ENCODE peak calls at places on chromosome 18, in six cellular contexts. B is astrocyte of the spinal cord, L is AG04450, F is foreskin fibroblast, U is fibroblast of lung, V is GM23338. Z is an unnamed sample.

GRCh38 chr18:10892801-10893595 is 256.4 kb downstream of the PIEZO2 start:
- DNase-seq in B (no peak), L (no peak), V (no peak), U (peak; percentile 20), F (peak; percentile 15), Z (peak; percentile 19)

GRCh38 chr18:68121826-68122225 is 593.1 kb downstream of the TMX3 start:
- DNase-seq in F (peak; percentile 77), U (peak; percentile 41), B (no peak), V (no peak), L (no peak), Z (peak; percentile 46)

GRCh38 chr18:49332679-49333078 is 127.8 kb downstream of the DYM start:
- DNase-seq in F (no peak), U (no peak), B (no peak), L (no peak), V (no peak), Z (no peak)

GRCh38 chr18:62437520-62438329 is 85.1 kb upstream of the ZCCHC2 start:
- DNase-seq in L (no peak), B (no peak), U (no peak), V (no peak), F (peak; percentile 42), Z (peak; percentile 56)

GRCh38 chr18:32093106-32093511 is 1.4 kb downstream of the RNF138 start:
- DNase-seq in B (peak; percentile 67), L (peak; percentile 11), F (peak; percentile 74), U (peak; percentile 67), V (peak; percentile 76), Z (peak; percentile 56)

GRCh38 chr18:2968559-2968958 is 44.4 kb downstream of the LPIN2 start:
- DNase-seq in U (no peak), L (no peak), V (no peak), B (no peak), F (no peak), Z (no peak)

GRCh38 chr18:74115046-74115445 is 32.6 kb downstream of the FBXO15 start:
- DNase-seq in L (peak; percentile 45), U (no peak), F (peak; percentile 71), B (peak; percentile 67), V (no peak), Z (peak; percentile 77)

GRCh38 chr18:56637897-56638231 is 528 bp downstream of the TXNL1 start:
- DNase-seq in V (peak; percentile 49), U (peak; percentile 4), B (no peak), L (no peak), F (no peak), Z (no peak)

GRCh38 chr18:36693931-36694661 is 134.7 kb downstream of the TPGS2 start:
- DNase-seq in B (peak; percentile 33), U (no peak), F (peak; percentile 78), V (no peak), L (peak; percentile 44), Z (peak; percentile 64)

GRCh38 chr18:76824136-76824676 is 1.8 kb downstream of the ZNF236 start:
- DNase-seq in L (no peak), U (no peak), B (no peak), V (no peak), F (no peak), Z (no peak)

GRCh38 chr18:76205906-76206305 is 289.1 kb downstream of the ZNF516 start:
- DNase-seq in F (no peak), B (no peak), V (no peak), U (no peak), L (no peak), Z (no peak)

GRCh38 chr18:57837917-57838548 is 34.9 kb upstream of the ATP8B1 start:
- DNase-seq in B (peak; percentile 8), F (no peak), V (no peak), L (no peak), U (no peak), Z (no peak)

GRCh38 chr18:32775628-32776027 is 2.8 kb upstream of the KLHL14 start:
- DNase-seq in L (no peak), V (no peak), F (no peak), U (no peak), B (no peak), Z (no peak)

GRCh38 chr18:2932247-2933181 is 80.4 kb downstream of the LPIN2 start:
- DNase-seq in F (peak; percentile 82), L (peak; percentile 21), B (peak; percentile 72), U (peak; percentile 81), V (peak; percentile 84), Z (peak; percentile 77)

GRCh38 chr18:62741118-62741566 is 25.8 kb downstream of the PHLPP1 start:
- DNase-seq in F (peak; percentile 28), L (no peak), U (no peak), V (peak; percentile 66), B (peak; percentile 77), Z (peak; percentile 74)

GRCh38 chr18:68735498-68736343 is 20.8 kb upstream of the TMX3 start:
- DNase-seq in B (peak; percentile 67), F (peak; percentile 72), U (peak; percentile 79), L (peak; percentile 32), V (peak; percentile 68), Z (peak; percentile 76)

GRCh38 chr18:64037812-64038414 is 68.0 kb downstream of the SERPINB8 start:
- DNase-seq in U (peak; percentile 31), L (no peak), F (peak; percentile 36), B (peak; percentile 49), V (peak; percentile 82), Z (peak; percentile 23)

GRCh38 chr18:64027931-64028695 is 58.2 kb downstream of the SERPINB8 start:
- DNase-seq in L (no peak), V (no peak), F (no peak), B (no peak), U (no peak), Z (no peak)

GRCh38 chr18:64026350-64026749 is 56.5 kb downstream of the SERPINB8 start:
- DNase-seq in V (no peak), F (no peak), B (no peak), L (no peak), U (no peak), Z (no peak)

DNA sequence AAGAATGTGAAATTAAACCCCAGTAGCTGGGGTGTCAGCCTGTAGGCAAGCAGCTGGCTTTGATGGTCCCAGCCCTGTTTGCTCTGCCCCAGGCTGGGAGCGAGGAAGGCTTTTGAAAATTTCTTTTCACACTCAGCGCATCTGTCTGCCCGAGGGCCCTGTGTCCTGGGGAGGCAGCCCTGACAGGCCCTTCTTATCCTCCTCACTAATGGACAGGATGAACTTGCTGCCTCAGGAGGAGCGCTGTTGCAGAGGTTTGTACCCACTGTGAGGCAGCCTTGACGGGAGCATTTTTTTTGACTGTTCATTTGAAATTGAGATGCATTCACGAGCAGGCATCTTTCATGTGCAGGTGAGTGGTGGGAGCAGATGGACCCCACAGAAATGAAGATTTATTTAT is 62.4 kb downstream of the SERPINB8 start:
- DNase-seq in V (no peak), F (no peak), L (no peak), U (no peak), B (no peak), Z (no peak)
- TF ChIP-seq CTCF in V (no peak), F (no peak), L (no peak), U (no peak), B (no peak), Z (no peak)

GRCh38 chr18:46097853-46098615 is at the start of gene ATP5F1A:
- DNase-seq in B (peak; percentile 87), U (peak; percentile 84), L (peak; percentile 36), F (peak; percentile 89), V (peak; percentile 90), Z (peak; percentile 77)
- TF ChIP-seq CTCF in B (no peak), U (no peak), L (no peak), F (no peak), V (no peak), Z (no peak)

GRCh38 chr18:59272971-59273935 is at the start of gene RAX:
- DNase-seq in V (peak; percentile 95), L (no peak), U (no peak), F (peak; percentile 46), B (no peak), Z (peak; percentile 11)
- TF ChIP-seq CTCF in V (peak; percentile 56), L (no peak), U (no peak), F (no peak), B (peak; percentile 19), Z (peak; percentile 5)

DNA sequence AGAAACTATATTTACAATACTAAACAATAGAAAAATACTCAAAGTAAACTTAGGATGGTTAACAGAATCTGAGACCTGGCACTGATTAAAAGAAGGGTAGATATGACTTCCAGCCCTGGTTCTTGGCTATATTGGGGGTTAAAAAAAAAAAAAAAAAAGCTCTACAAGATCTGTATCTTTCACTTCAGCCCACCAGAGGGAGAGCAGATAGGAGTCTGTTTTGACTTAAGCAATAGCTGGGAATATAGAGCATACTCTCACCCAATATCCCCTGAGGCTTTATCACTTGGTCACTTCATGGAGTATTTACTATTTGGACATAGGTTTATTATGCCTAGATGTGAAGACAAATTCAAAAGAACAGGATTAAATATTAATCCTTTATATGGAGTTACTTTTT is 598.9 kb upstream of the LINC00305 start:
- DNase-seq in U (no peak), B (no peak), V (peak; percentile 57), L (no peak), F (no peak), Z (no peak)
- TF ChIP-seq CTCF in U (no peak), B (no peak), V (no peak), L (no peak), F (no peak), Z (no peak)

GRCh38 chr18:66722671-66723070 is 118.8 kb upstream of the CDH19 start:
- DNase-seq in V (no peak), F (no peak), U (no peak), B (no peak), L (no peak), Z (no peak)
- TF ChIP-seq CTCF in V (no peak), F (no peak), U (no peak), B (no peak), L (no peak), Z (no peak)

GRCh38 chr18:51447351-51447896 is 249.9 kb upstream of the MEX3C start:
- DNase-seq in F (no peak), V (peak; percentile 24), B (no peak), L (no peak), U (no peak), Z (no peak)

GRCh38 chr18:51448949-51449348 is 251.5 kb upstream of the MEX3C start:
- DNase-seq in V (no peak), L (no peak), B (no peak), F (no peak), U (no peak), Z (no peak)

GRCh38 chr18:51447943-51448342 is 250.5 kb upstream of the MEX3C start:
- DNase-seq in L (no peak), V (no peak), U (no peak), F (no peak), B (no peak), Z (no peak)

GRCh38 chr18:51446571-51447210 is 249.2 kb upstream of the MEX3C start:
- DNase-seq in F (no peak), L (no peak), B (no peak), V (no peak), U (no peak), Z (no peak)
- TF ChIP-seq CTCF in F (no peak), L (no peak), B (no peak), V (no peak), U (no peak), Z (no peak)

GRCh38 chr18:9188359-9189231 is 52.0 kb downstream of the ANKRD12 start:
- DNase-seq in B (no peak), L (no peak), F (no peak), V (no peak), U (no peak), Z (no peak)
- TF ChIP-seq CTCF in B (no peak), L (no peak), F (no peak), V (no peak), U (no peak), Z (no peak)